ENCODE peak calls at places on chromosomes 3 and 15, in six cellular contexts. E is H1, W is HepG2, V is HCT116, R is K562, D is GM12878. O is an unnamed sample.

GRCh38 chr15:79572691-79573340 is 140.7 kb downstream of the MINAR1 start:
- DNase-seq in V (no peak), W (no peak), R (no peak), D (no peak), E (no peak), O (no peak)

GRCh38 chr3:177401375-177401774 is 204.1 kb upstream of the TBL1XR1 start:
- DNase-seq in E (no peak), W (no peak), R (no peak), V (no peak), D (no peak), O (no peak)

GRCh38 chr15:64686130-64686735 is 89.2 kb downstream of the RBPMS2 start:
- DNase-seq in W (peak), E (no peak), D (no peak), V (peak), R (peak), O (no peak)

GRCh38 chr3:193833592-193833991 is 240.6 kb downstream of the OPA1 start:
- DNase-seq in E (no peak), D (no peak), V (no peak), W (no peak), R (no peak), O (no peak)

GRCh38 chr15:101057841-101058407 is 138.8 kb downstream of the LRRK1 start:
- DNase-seq in D (no peak), R (no peak), W (no peak), E (no peak), V (no peak), O (no peak)

GRCh38 chr3:14329116-14329830 is 73.1 kb upstream of the SLC6A6 start:
- DNase-seq in D (no peak), R (no peak), V (no peak), E (peak), W (no peak), O (peak)

GRCh38 chr3:125032100-125032643 is 23.6 kb downstream of the HEG1 start:
- DNase-seq in D (no peak), W (peak), E (no peak), R (no peak), V (no peak), O (no peak)

GRCh38 chr3:113150253-113150652 is 61.1 kb upstream of the BOC start:
- DNase-seq in R (no peak), W (no peak), V (no peak), D (no peak), E (no peak), O (no peak)

GRCh38 chr3:65876028-65876420 is 162.7 kb downstream of the MAGI1 start:
- DNase-seq in W (no peak), D (no peak), E (no peak), R (no peak), V (no peak), O (no peak)

GRCh38 chr3:12347301-12347700 is 58.4 kb downstream of the PPARG start:
- DNase-seq in V (no peak), D (no peak), W (no peak), E (no peak), R (no peak), O (no peak)

GRCh38 chr15:56086566-56086965 is 93.2 kb upstream of the NEDD4 start:
- DNase-seq in D (no peak), V (no peak), R (no peak), E (no peak), W (no peak), O (no peak)
- TF ChIP-seq ZNF274 in D (no peak), V (no peak), R (no peak), E (no peak), W (no peak), O (no peak)

GRCh38 chr3:144989756-144990155 is 1018.1 kb downstream of the DIPK2A start:
- DNase-seq in R (no peak), E (no peak), W (no peak), V (no peak), D (no peak), O (no peak)
- TF ChIP-seq YY1 in R (no peak), E (no peak), W (no peak), V (no peak), D (no peak), O (no peak)

DNA sequence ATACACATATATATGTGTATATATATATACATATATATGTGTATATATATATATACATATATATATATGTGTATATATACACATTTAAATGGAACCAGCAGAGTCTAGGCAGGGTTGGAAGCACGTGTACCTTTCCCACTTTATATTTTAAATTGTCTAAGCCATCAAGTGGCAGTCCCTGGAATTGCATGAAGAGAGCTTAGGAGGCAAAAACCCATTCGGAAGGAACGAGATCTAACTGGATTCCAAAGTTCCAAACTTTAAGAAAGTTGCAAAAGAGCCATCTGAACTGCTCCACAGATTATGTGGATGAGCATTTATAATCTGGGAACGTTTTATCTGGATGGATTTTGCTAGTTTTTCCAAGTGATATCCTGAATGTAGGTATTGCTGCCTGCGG is 186.5 kb downstream of the FOXP1 start:
- DNase-seq in D (no peak), E (no peak), W (peak), V (peak), R (peak), O (peak)
- TF ChIP-seq ZNF274 in D (no peak), E (no peak), W (no peak), V (no peak), R (no peak), O (no peak)

DNA sequence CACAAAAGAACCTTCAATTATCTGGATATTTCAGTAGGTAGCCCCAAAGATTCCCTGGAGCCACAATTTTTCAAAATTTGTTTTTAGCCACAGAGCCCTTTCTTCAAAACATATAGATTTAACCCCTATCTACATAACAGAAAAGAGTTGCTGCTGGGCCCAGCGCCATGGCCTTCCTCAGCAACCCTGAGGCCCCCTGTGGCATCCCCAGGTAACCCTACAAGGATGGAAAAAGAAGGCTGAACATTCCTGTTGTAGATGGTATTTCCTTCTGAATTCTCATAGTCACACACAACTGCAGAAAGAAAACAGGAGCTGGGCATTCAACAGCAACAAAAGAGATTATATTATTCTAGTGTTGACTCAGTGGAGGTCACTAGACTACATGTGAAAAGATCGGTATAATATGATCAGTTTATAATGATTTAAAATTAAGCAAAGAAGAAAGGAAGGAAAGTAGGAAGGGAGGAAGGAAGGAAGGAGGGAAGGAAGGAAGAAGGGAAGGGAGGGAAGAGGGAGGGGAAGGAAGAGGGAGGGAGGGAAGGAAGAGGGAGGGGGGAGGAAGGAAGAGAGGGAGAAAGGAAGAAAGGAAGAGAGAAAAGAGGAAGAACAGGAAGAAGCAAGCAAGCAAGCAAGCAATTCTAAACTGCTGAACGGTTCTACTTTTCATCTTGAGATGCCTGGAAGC is 342.5 kb upstream of the NR2F2 start:
- DNase-seq in D (no peak), V (no peak), W (no peak), E (no peak), R (no peak), O (no peak)
- TF ChIP-seq YY1 in D (no peak), V (no peak), W (no peak), E (no peak), R (no peak), O (no peak)

DNA sequence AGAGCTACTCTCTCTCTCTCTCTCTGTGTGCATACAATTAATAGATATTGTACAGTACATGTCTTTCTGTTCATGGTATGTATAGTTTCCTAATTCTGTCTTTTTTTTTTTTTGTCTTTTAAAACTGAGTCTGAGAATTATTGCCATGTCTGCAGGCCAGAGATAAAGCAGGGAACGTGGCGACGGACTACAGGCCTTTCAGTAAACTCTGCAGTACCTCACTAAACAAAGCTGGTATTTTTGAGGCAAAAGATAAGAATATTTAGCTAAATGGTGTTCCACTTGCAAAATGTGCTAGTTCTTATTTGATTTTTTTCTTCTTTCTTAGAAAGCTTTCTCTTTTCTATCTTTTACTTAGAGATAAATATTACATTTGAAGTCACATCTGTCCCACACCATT is 44.0 kb upstream of the EHHADH start:
- DNase-seq in D (no peak), R (peak), E (no peak), V (no peak), W (no peak), O (no peak)
- TF ChIP-seq ZNF274 in D (no peak), R (no peak), E (no peak), V (no peak), W (no peak), O (no peak)

GRCh38 chr15:50128266-50128665 is 9.2 kb upstream of the ATP8B4 start:
- DNase-seq in V (no peak), E (no peak), W (no peak), D (no peak), R (peak), O (no peak)
- TF ChIP-seq YY1 in V (no peak), E (no peak), W (no peak), D (no peak), R (no peak), O (no peak)

GRCh38 chr3:116896116-116896515 is 186.5 kb downstream of the TUSC7 start:
- DNase-seq in R (no peak), V (no peak), D (no peak), W (no peak), E (no peak), O (no peak)
- TF ChIP-seq ZNF274 in R (no peak), V (no peak), D (no peak), W (no peak), E (no peak), O (no peak)

GRCh38 chr15:38226867-38227266 is 25.8 kb upstream of the SPRED1 start:
- DNase-seq in E (no peak), W (peak), R (no peak), D (no peak), V (peak), O (no peak)
- TF ChIP-seq YY1 in E (no peak), W (no peak), R (no peak), D (no peak), V (no peak), O (no peak)

O was measured in NT2/D1.